ENCODE peak calls at places on chromosomes 11 and 22, in seven cellular contexts. X is bronchial epithelial cell; R is AG04450; K is CD4-positive, alpha-beta T cell; N is cardiac muscle cell; Q is brain microvascular endothelial cell; A is lower leg skin. W is an unnamed sample.

GRCh38 chr22:46674367-46674781 is 54.2 kb downstream of the GRAMD4 start:
- DNase-seq in R (no peak), X (no peak), K (peak), N (no peak), Q (no peak), A (peak), W (no peak)

GRCh38 chr22:25853902-25854301 is 111.9 kb downstream of the MYO18B start:
- DNase-seq in X (no peak), A (no peak), K (no peak), N (no peak), Q (no peak), R (no peak), W (peak)

GRCh38 chr11:73931039-73931645 is 19.7 kb upstream of the DNAJB13 start:
- DNase-seq in A (no peak), X (peak), Q (peak), K (no peak), R (peak), N (peak), W (peak)

GRCh38 chr11:88117281-88117858 is 57.9 kb downstream of the RAB38 start:
- DNase-seq in X (peak), N (no peak), A (no peak), Q (no peak), R (no peak), K (no peak), W (no peak)

GRCh38 chr22:46287873-46288751 is 8.6 kb upstream of the GTSE1 start:
- DNase-seq in X (no peak), N (no peak), K (no peak), A (peak), Q (no peak), R (no peak), W (no peak)

GRCh38 chr11:24496728-24497396 is at the start of gene LUZP2:
- DNase-seq in X (peak), Q (peak), K (no peak), A (no peak), R (no peak), N (peak), W (peak)

GRCh38 chr11:16001899-16002426 is 354.4 kb downstream of the SOX6 start:
- DNase-seq in X (peak), R (peak), N (no peak), Q (peak), K (no peak), A (no peak), W (peak)

GRCh38 chr22:37498289-37498909 is 12.2 kb upstream of the MFNG start:
- DNase-seq in A (no peak), X (no peak), N (peak), K (peak), Q (no peak), R (no peak), W (peak)

GRCh38 chr11:57240757-57241156 is 3.7 kb upstream of the APLNR start:
- DNase-seq in N (peak), A (peak), R (no peak), K (no peak), Q (no peak), X (no peak), W (no peak)

GRCh38 chr11:130510407-130511006 is 62.1 kb downstream of the ADAMTS15 start:
- DNase-seq in K (no peak), A (no peak), N (no peak), R (no peak), Q (peak), X (no peak), W (peak)

DNA sequence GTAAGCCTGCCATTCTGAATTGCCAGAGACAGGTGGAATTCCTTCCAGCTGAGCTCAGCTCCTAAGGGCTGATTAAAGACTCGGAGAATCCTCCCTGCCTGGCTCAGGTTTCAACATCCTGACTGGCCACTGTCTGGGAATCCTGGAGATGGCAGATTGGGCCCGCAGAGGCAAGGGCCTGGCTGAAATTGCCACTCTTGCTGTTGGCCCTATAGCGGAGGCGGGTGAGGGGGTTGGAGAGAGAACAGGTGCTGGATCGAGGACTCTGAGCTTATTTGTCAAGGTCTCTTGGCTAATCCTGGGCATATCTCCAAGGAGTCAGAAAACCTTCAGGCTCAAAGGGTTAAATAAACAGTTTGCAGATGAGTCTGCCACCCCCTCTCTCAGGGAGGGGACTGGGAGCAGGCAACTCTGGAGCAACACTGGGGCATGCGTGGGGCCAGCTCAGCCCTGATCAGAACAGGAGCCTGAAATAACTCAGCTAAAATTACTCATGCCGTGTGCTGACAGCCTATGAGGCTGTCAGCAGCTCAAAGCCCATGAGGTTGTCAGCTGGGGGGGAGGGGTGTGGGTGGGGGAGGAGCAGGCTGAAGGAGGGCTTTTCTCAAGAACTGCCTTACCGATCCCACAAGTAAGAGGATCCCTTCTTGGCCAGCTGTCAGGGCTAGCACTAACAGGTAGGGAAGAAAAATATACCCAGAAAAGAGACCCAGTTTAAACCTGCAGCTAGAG is 14.7 kb upstream of the MFRP start:
- DNase-seq in N (peak), X (peak), Q (peak), K (no peak), A (no peak), R (peak), W (peak)
- TF ChIP-seq CTCF in N (no peak), X (no peak), Q (no peak), K (no peak), A (no peak), R (no peak), W (no peak)

GRCh38 chr11:43557553-43558031 is 122.9 kb upstream of the HSD17B12 start:
- DNase-seq in K (no peak), Q (no peak), R (no peak), A (peak), X (no peak), N (peak), W (peak)
- TF ChIP-seq CTCF in K (no peak), Q (peak), R (peak), A (no peak), X (no peak), N (peak), W (peak)

GRCh38 chr22:40524392-40525249 is 111.9 kb downstream of the MRTFA start:
- DNase-seq in Q (no peak), X (peak), K (no peak), A (no peak), R (no peak), N (no peak), W (peak)
- TF ChIP-seq CTCF in Q (peak), X (peak), K (no peak), A (no peak), R (peak), N (peak), W (peak)

DNA sequence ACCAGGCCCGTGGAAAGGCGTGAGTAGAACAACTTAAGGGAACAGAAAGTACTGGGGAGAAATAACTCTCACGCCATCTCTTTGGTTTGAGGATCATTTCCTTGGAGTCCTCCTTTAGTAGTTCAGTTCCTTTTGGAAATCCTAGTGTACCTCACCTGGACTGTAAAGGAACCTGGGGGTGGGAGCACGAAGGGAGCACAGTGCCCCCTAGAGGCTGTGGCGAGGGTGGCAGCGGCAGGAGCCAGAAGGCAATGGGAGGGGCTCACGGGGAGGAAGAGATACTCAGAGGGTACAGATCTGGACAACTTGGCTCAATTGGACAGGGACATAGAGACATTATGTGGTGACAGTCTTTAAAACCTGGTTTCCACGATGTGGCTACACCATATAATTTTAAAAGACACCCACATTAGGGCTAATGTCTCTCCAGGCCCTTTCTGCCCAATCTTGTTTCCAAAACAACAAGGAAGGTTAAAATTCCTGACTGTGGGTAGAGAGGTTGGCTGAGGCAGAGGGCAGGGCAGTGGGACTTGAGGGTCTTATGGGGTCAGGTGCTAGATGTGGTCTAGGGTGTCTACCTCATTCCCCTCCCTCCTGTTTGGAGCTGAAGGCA is 87.0 kb downstream of the CSNK2A3 start:
- DNase-seq in Q (peak), A (peak), R (no peak), K (peak), X (peak), N (peak), W (peak)
- TF ChIP-seq CTCF in Q (peak), A (no peak), R (peak), K (peak), X (peak), N (peak), W (peak)

GRCh38 chr11:64093233-64094039 is 57.7 kb downstream of the FLRT1 start:
- DNase-seq in R (no peak), Q (no peak), X (no peak), K (no peak), N (no peak), A (no peak), W (peak)

GRCh38 chr11:64092761-64093136 is 57.0 kb downstream of the FLRT1 start:
- DNase-seq in K (no peak), X (no peak), R (no peak), A (no peak), N (no peak), Q (no peak), W (no peak)

GRCh38 chr11:64095949-64096348 is 60.2 kb downstream of the FLRT1 start:
- DNase-seq in K (no peak), A (no peak), X (no peak), Q (no peak), R (no peak), N (peak), W (no peak)

GRCh38 chr11:64095286-64095825 is 59.6 kb downstream of the FLRT1 start:
- DNase-seq in R (no peak), N (no peak), K (no peak), Q (no peak), X (no peak), A (no peak), W (no peak)

GRCh38 chr11:64094463-64095223 is 58.9 kb downstream of the FLRT1 start:
- DNase-seq in Q (peak), X (peak), K (no peak), N (no peak), A (no peak), R (no peak), W (peak)
- TF ChIP-seq CTCF in Q (no peak), X (no peak), K (no peak), N (no peak), A (no peak), R (no peak), W (no peak)